ENCODE peak calls at places on chromosomes 5 and 9, in six cellular contexts. One of them, this sample, is unnamed.

GRCh38 chr9:77575785-77576184 is 72.3 kb downstream of the GNA14 start:
- DNase-seq in transverse colon: no peak
- DNase-seq in suprapubic skin: no peak
- DNase-seq in HepG2: no peak
- DNase-seq in SK-N-SH: no peak
- DNase-seq in esophagus muscularis mucosa: no peak
- DNase-seq in this sample: no peak

GRCh38 chr9:131112374-131113159 is 12.8 kb upstream of the NUP214 start:
- DNase-seq in esophagus muscularis mucosa: no peak
- DNase-seq in SK-N-SH: no peak
- DNase-seq in transverse colon: no peak
- DNase-seq in HepG2: no peak
- DNase-seq in suprapubic skin: no peak
- DNase-seq in this sample: no peak

GRCh38 chr9:109730228-109730627 is 49.8 kb upstream of the PALM2AKAP2 start:
- DNase-seq in SK-N-SH: no peak
- DNase-seq in transverse colon: peak; percentile 47
- DNase-seq in esophagus muscularis mucosa: peak; percentile 68
- DNase-seq in suprapubic skin: no peak
- DNase-seq in HepG2: no peak
- DNase-seq in this sample: no peak

GRCh38 chr5:144368556-144368955 is 197.9 kb downstream of the KCTD16 start:
- DNase-seq in SK-N-SH: no peak
- DNase-seq in esophagus muscularis mucosa: no peak
- DNase-seq in transverse colon: no peak
- DNase-seq in HepG2: no peak
- DNase-seq in suprapubic skin: no peak
- DNase-seq in this sample: no peak

GRCh38 chr5:89878733-89879132 is 530.8 kb downstream of the CETN3 start:
- DNase-seq in HepG2: no peak
- DNase-seq in esophagus muscularis mucosa: no peak
- DNase-seq in suprapubic skin: no peak
- DNase-seq in transverse colon: no peak
- DNase-seq in SK-N-SH: no peak
- DNase-seq in this sample: no peak

GRCh38 chr5:72280655-72281069 is 39.4 kb downstream of the MRPS27 start:
- DNase-seq in suprapubic skin: no peak
- DNase-seq in transverse colon: no peak
- DNase-seq in esophagus muscularis mucosa: no peak
- DNase-seq in SK-N-SH: peak; percentile 37
- DNase-seq in HepG2: no peak
- DNase-seq in this sample: no peak

GRCh38 chr9:83707518-83707767 is 315 bp downstream of the UBQLN1 start:
- DNase-seq in esophagus muscularis mucosa: peak; percentile 93
- DNase-seq in SK-N-SH: no peak
- DNase-seq in HepG2: no peak
- DNase-seq in suprapubic skin: peak; percentile 93
- DNase-seq in transverse colon: no peak
- DNase-seq in this sample: peak; percentile 75

GRCh38 chr9:2755285-2755684 is 38.0 kb downstream of the KCNV2 start:
- DNase-seq in SK-N-SH: no peak
- DNase-seq in suprapubic skin: no peak
- DNase-seq in esophagus muscularis mucosa: no peak
- DNase-seq in transverse colon: no peak
- DNase-seq in HepG2: no peak
- DNase-seq in this sample: no peak

GRCh38 chr9:105881654-105882349 is 187.5 kb downstream of the TMEM38B start:
- DNase-seq in HepG2: peak; percentile 65
- DNase-seq in transverse colon: peak; percentile 61
- DNase-seq in esophagus muscularis mucosa: peak; percentile 90
- DNase-seq in SK-N-SH: peak; percentile 44
- DNase-seq in suprapubic skin: no peak
- DNase-seq in this sample: peak; percentile 72

GRCh38 chr5:137954131-137954879 is 65.0 kb downstream of the PKD2L2 start:
- DNase-seq in SK-N-SH: peak; percentile 14
- DNase-seq in HepG2: no peak
- DNase-seq in transverse colon: peak; percentile 15
- DNase-seq in esophagus muscularis mucosa: no peak
- DNase-seq in suprapubic skin: no peak
- DNase-seq in this sample: no peak

GRCh38 chr9:2337602-2338001 is 284.0 kb upstream of the VLDLR start:
- DNase-seq in HepG2: no peak
- DNase-seq in suprapubic skin: no peak
- DNase-seq in esophagus muscularis mucosa: peak; percentile 84
- DNase-seq in transverse colon: no peak
- DNase-seq in SK-N-SH: no peak
- DNase-seq in this sample: no peak

GRCh38 chr9:117491491-117491890 is 76.6 kb upstream of the ASTN2 start:
- DNase-seq in SK-N-SH: no peak
- DNase-seq in transverse colon: peak; percentile 39
- DNase-seq in suprapubic skin: no peak
- DNase-seq in HepG2: peak; percentile 88
- DNase-seq in esophagus muscularis mucosa: no peak
- DNase-seq in this sample: peak; percentile 73

GRCh38 chr9:132182609-132183073 is 20.8 kb downstream of the NTNG2 start:
- DNase-seq in esophagus muscularis mucosa: no peak
- DNase-seq in suprapubic skin: no peak
- DNase-seq in HepG2: no peak
- DNase-seq in transverse colon: no peak
- DNase-seq in SK-N-SH: peak; percentile 81
- DNase-seq in this sample: no peak

GRCh38 chr5:170791325-170791954 is 7.9 kb downstream of the GABRP start:
- DNase-seq in HepG2: peak; percentile 27
- DNase-seq in esophagus muscularis mucosa: no peak
- DNase-seq in SK-N-SH: peak; percentile 76
- DNase-seq in transverse colon: peak; percentile 65
- DNase-seq in suprapubic skin: no peak
- DNase-seq in this sample: peak; percentile 86

GRCh38 chr5:56314536-56314935 is 81.4 kb upstream of the ANKRD55 start:
- DNase-seq in HepG2: peak; percentile 21
- DNase-seq in transverse colon: no peak
- DNase-seq in suprapubic skin: no peak
- DNase-seq in esophagus muscularis mucosa: no peak
- DNase-seq in SK-N-SH: no peak
- DNase-seq in this sample: no peak

GRCh38 chr5:140035881-140036280 is 7.2 kb downstream of the NRG2 start:
- DNase-seq in SK-N-SH: peak; percentile 43
- DNase-seq in suprapubic skin: no peak
- DNase-seq in esophagus muscularis mucosa: no peak
- DNase-seq in transverse colon: no peak
- DNase-seq in HepG2: no peak
- DNase-seq in this sample: no peak

GRCh38 chr5:149284501-149284900 is 12.8 kb downstream of the AFAP1L1 start:
- DNase-seq in transverse colon: no peak
- DNase-seq in SK-N-SH: no peak
- DNase-seq in suprapubic skin: no peak
- DNase-seq in esophagus muscularis mucosa: peak; percentile 93
- DNase-seq in HepG2: no peak
- DNase-seq in this sample: no peak

GRCh38 chr5:150781706-150782614 is 3.4 kb downstream of the SMIM3 start:
- DNase-seq in esophagus muscularis mucosa: peak; percentile 95
- DNase-seq in transverse colon: peak; percentile 51
- DNase-seq in HepG2: peak; percentile 78
- DNase-seq in SK-N-SH: no peak
- DNase-seq in suprapubic skin: no peak
- DNase-seq in this sample: peak; percentile 29

GRCh38 chr5:171660438-171660837 is 125.2 kb upstream of the SMIM23 start:
- DNase-seq in esophagus muscularis mucosa: no peak
- DNase-seq in SK-N-SH: no peak
- DNase-seq in transverse colon: no peak
- DNase-seq in suprapubic skin: no peak
- DNase-seq in HepG2: no peak
- DNase-seq in this sample: no peak

GRCh38 chr9:94783121-94783664 is 56.7 kb downstream of the AOPEP start:
- DNase-seq in transverse colon: peak; percentile 76
- DNase-seq in SK-N-SH: peak; percentile 68
- DNase-seq in suprapubic skin: peak; percentile 91
- DNase-seq in HepG2: peak; percentile 75
- DNase-seq in esophagus muscularis mucosa: no peak
- DNase-seq in this sample: peak; percentile 80
- TF ChIP-seq EP300 in transverse colon: no peak
- TF ChIP-seq EP300 in SK-N-SH: peak; percentile 82
- TF ChIP-seq EP300 in suprapubic skin: no peak
- TF ChIP-seq EP300 in HepG2: no peak
- TF ChIP-seq EP300 in esophagus muscularis mucosa: no peak
- TF ChIP-seq EP300 in this sample: peak; percentile 12

GRCh38 chr5:83099445-83099844 is 22.1 kb downstream of the XRCC4 start:
- DNase-seq in transverse colon: no peak
- DNase-seq in SK-N-SH: no peak
- DNase-seq in HepG2: peak; percentile 41
- DNase-seq in esophagus muscularis mucosa: no peak
- DNase-seq in suprapubic skin: no peak
- DNase-seq in this sample: no peak

GRCh38 chr5:83096660-83097334 is 19.4 kb downstream of the XRCC4 start:
- DNase-seq in esophagus muscularis mucosa: no peak
- DNase-seq in SK-N-SH: no peak
- DNase-seq in transverse colon: no peak
- DNase-seq in suprapubic skin: no peak
- DNase-seq in HepG2: no peak
- DNase-seq in this sample: no peak

GRCh38 chr5:83099001-83099400 is 21.7 kb downstream of the XRCC4 start:
- DNase-seq in transverse colon: no peak
- DNase-seq in HepG2: no peak
- DNase-seq in SK-N-SH: no peak
- DNase-seq in suprapubic skin: no peak
- DNase-seq in esophagus muscularis mucosa: no peak
- DNase-seq in this sample: no peak

GRCh38 chr5:83095973-83096539 is 18.7 kb downstream of the XRCC4 start:
- DNase-seq in suprapubic skin: no peak
- DNase-seq in HepG2: peak; percentile 28
- DNase-seq in transverse colon: no peak
- DNase-seq in esophagus muscularis mucosa: no peak
- DNase-seq in SK-N-SH: no peak
- DNase-seq in this sample: no peak

GRCh38 chr5:83097582-83098265 is 20.4 kb downstream of the XRCC4 start:
- DNase-seq in transverse colon: no peak
- DNase-seq in esophagus muscularis mucosa: no peak
- DNase-seq in SK-N-SH: no peak
- DNase-seq in suprapubic skin: no peak
- DNase-seq in HepG2: no peak
- DNase-seq in this sample: no peak
- TF ChIP-seq POLR2AphosphoS5 in transverse colon: no peak
- TF ChIP-seq POLR2AphosphoS5 in esophagus muscularis mucosa: no peak
- TF ChIP-seq POLR2AphosphoS5 in SK-N-SH: no peak
- TF ChIP-seq POLR2AphosphoS5 in suprapubic skin: no peak
- TF ChIP-seq POLR2AphosphoS5 in HepG2: no peak
- TF ChIP-seq POLR2AphosphoS5 in this sample: no peak

GRCh38 chr9:115393976-115394775 is 276.2 kb upstream of the TNC start:
- DNase-seq in transverse colon: no peak
- DNase-seq in suprapubic skin: no peak
- DNase-seq in esophagus muscularis mucosa: no peak
- DNase-seq in HepG2: no peak
- DNase-seq in SK-N-SH: no peak
- DNase-seq in this sample: no peak

GRCh38 chr9:115398313-115398650 is 280.3 kb upstream of the TNC start:
- DNase-seq in transverse colon: no peak
- DNase-seq in esophagus muscularis mucosa: no peak
- DNase-seq in suprapubic skin: no peak
- DNase-seq in SK-N-SH: no peak
- DNase-seq in HepG2: no peak
- DNase-seq in this sample: no peak

GRCh38 chr9:115396071-115396529 is 278.1 kb upstream of the TNC start:
- DNase-seq in SK-N-SH: no peak
- DNase-seq in transverse colon: no peak
- DNase-seq in HepG2: no peak
- DNase-seq in suprapubic skin: no peak
- DNase-seq in esophagus muscularis mucosa: no peak
- DNase-seq in this sample: no peak

GRCh38 chr9:115397591-115398312 is 279.8 kb upstream of the TNC start:
- DNase-seq in suprapubic skin: no peak
- DNase-seq in esophagus muscularis mucosa: no peak
- DNase-seq in SK-N-SH: no peak
- DNase-seq in HepG2: no peak
- DNase-seq in transverse colon: no peak
- DNase-seq in this sample: no peak

DNA sequence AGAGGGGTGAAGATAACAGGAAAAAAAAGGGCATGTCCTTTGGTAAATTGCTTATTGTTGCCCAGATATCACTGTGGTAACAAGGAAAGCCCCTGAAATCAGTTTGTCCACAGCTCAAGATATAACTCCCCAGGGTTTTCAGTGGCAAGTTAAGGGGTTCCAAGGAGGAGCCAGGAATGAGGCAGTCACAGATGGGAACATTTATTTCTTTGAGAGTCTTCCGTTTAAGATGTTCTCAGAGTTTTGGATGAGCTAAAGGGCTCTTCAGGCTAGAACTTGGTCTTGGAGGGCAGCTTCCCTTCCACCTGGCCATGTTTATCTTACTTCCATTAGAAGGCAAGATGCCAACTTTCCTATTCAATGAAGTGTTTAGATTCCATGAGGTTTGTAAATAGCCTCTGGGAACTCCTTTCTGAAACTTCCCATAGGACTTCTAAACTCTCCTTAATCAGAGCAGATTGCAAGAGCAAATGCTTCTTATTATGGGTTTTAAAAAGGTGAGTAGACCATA is 277.6 kb upstream of the TNC start:
- DNase-seq in esophagus muscularis mucosa: no peak
- DNase-seq in HepG2: no peak
- DNase-seq in SK-N-SH: no peak
- DNase-seq in transverse colon: no peak
- DNase-seq in suprapubic skin: no peak
- DNase-seq in this sample: no peak
- H3K4me3 ChIP-seq in esophagus muscularis mucosa: no peak overlapping the region
- H3K4me3 ChIP-seq in HepG2: no peak overlapping the region
- H3K4me3 ChIP-seq in SK-N-SH: no peak overlapping the region
- H3K4me3 ChIP-seq in transverse colon: no peak overlapping the region
- H3K4me3 ChIP-seq in suprapubic skin: no peak overlapping the region
- H3K4me3 ChIP-seq in this sample: no peak overlapping the region

GRCh38 chr5:126360467-126360866 is 62.7 kb upstream of the GRAMD2B start:
- DNase-seq in transverse colon: no peak
- DNase-seq in SK-N-SH: no peak
- DNase-seq in esophagus muscularis mucosa: no peak
- DNase-seq in suprapubic skin: no peak
- DNase-seq in HepG2: no peak
- DNase-seq in this sample: no peak

GRCh38 chr5:126357585-126358342 is 65.4 kb upstream of the GRAMD2B start:
- DNase-seq in transverse colon: no peak
- DNase-seq in suprapubic skin: no peak
- DNase-seq in SK-N-SH: no peak
- DNase-seq in HepG2: no peak
- DNase-seq in esophagus muscularis mucosa: no peak
- DNase-seq in this sample: no peak

GRCh38 chr5:126359884-126360283 is 63.3 kb upstream of the GRAMD2B start:
- DNase-seq in transverse colon: no peak
- DNase-seq in SK-N-SH: no peak
- DNase-seq in suprapubic skin: no peak
- DNase-seq in esophagus muscularis mucosa: no peak
- DNase-seq in HepG2: no peak
- DNase-seq in this sample: no peak

GRCh38 chr5:126355940-126356339 is 67.3 kb upstream of the GRAMD2B start:
- DNase-seq in esophagus muscularis mucosa: no peak
- DNase-seq in transverse colon: peak; percentile 21
- DNase-seq in SK-N-SH: no peak
- DNase-seq in suprapubic skin: no peak
- DNase-seq in HepG2: no peak
- DNase-seq in this sample: no peak

DNA sequence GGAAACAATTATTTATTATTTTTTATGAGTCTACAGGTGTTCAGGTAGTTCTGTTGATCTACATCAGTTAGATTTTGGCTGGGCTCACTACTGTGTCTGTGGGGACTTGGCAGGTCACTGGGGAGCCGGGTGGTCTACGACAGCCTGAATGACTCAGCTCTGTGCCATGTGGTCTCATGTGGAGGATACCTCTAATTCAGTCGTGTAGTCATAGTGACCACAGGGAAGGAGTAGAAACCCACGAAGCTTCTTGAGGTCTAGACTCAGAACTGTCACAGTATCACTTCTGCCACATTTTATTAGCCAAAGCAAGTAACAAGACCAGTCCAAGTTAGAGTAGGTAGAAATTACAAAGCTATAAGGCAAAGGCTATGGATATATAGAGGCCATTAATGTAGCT is 64.7 kb upstream of the GRAMD2B start:
- DNase-seq in HepG2: no peak
- DNase-seq in transverse colon: no peak
- DNase-seq in esophagus muscularis mucosa: no peak
- DNase-seq in SK-N-SH: no peak
- DNase-seq in suprapubic skin: no peak
- DNase-seq in this sample: no peak
- TF ChIP-seq EP300 in HepG2: no peak
- TF ChIP-seq EP300 in transverse colon: no peak
- TF ChIP-seq EP300 in esophagus muscularis mucosa: no peak
- TF ChIP-seq EP300 in SK-N-SH: no peak
- TF ChIP-seq EP300 in suprapubic skin: no peak
- TF ChIP-seq EP300 in this sample: no peak